ENCODE peak calls at places on chromosomes 4 and X, in nine cellular contexts. Z, Q, J, R, P, E, B, T and V are unnamed samples.

GRCh38 chr4:90113881-90114457 is 13.2 kb upstream of the CCSER1 start:
- DNase-seq in Q (no peak), R (no peak), E (no peak), T (no peak), J (no peak), P (no peak), Z (peak; percentile 7), B (no peak), V (no peak)

GRCh38 chr4:184300816-184301215 is 83.1 kb upstream of the ENPP6 start:
- DNase-seq in Q (no peak), R (no peak), J (no peak), Z (no peak), T (no peak), E (no peak), B (no peak), P (no peak), V (no peak)

GRCh38 chr4:79823148-79823763 is 249.8 kb downstream of the ANTXR2 start:
- DNase-seq in E (no peak), P (no peak), Z (no peak), J (peak; percentile 80), B (no peak), Q (no peak), T (peak; percentile 89), R (no peak), V (no peak)

GRCh38 chr4:79078339-79078738 is 139.1 kb upstream of the PAQR3 start:
- DNase-seq in P (no peak), J (no peak), Z (no peak), Q (no peak), B (no peak), R (peak; percentile 15), T (peak; percentile 67), E (peak; percentile 3), V (no peak)

GRCh38 chr4:88738146-88738545 is 40.5 kb upstream of the NAP1L5 start:
- DNase-seq in Z (no peak), R (no peak), J (no peak), Q (no peak), T (no peak), B (no peak), P (no peak), E (no peak), V (no peak)

GRCh38 chr4:152181150-152181549 is 354.7 kb downstream of the FBXW7 start:
- DNase-seq in Q (no peak), P (no peak), R (no peak), T (no peak), J (no peak), Z (no peak), B (no peak), E (no peak), V (no peak)

GRCh38 chrX:141791856-141792255 is 46.3 kb upstream of the MAGEC3 start:
- DNase-seq in B (no peak), T (no peak), R (no peak), Q (no peak), P (no peak), Z (no peak), J (no peak), E (no peak), V (no peak)

GRCh38 chr4:80343887-80344286 is 8.4 kb downstream of the CFAP299 start:
- DNase-seq in Q (no peak), B (no peak), R (no peak), P (no peak), Z (no peak), J (no peak), T (no peak), E (no peak), V (no peak)

GRCh38 chrX:74422576-74423288 is 1.4 kb downstream of the SLC16A2 start:
- DNase-seq in R (no peak), B (no peak), Q (peak; percentile 87), T (peak; percentile 90), P (no peak), J (peak; percentile 54), E (peak; percentile 51), Z (no peak), V (peak; percentile 47)

GRCh38 chrX:119206203-119206602 is 29.9 kb upstream of the PGRMC1 start:
- DNase-seq in P (no peak), E (no peak), T (no peak), Q (no peak), B (peak; percentile 1), J (no peak), Z (no peak), R (no peak), V (no peak)

GRCh38 chr4:87559090-87559837 is 30.1 kb upstream of the SPARCL1 start:
- DNase-seq in Z (no peak), Q (peak; percentile 57), B (peak; percentile 6), J (no peak), E (no peak), T (no peak), R (peak; percentile 95), P (peak; percentile 22), V (no peak)
- H3K27ac ChIP-seq in Z (no peak overlapping the region), Q (no peak overlapping the region), B (no peak overlapping the region), J (no peak overlapping the region), E (no peak overlapping the region), T (no peak overlapping the region), R (peak overlapping the region; percentile 23), P (no peak overlapping the region), V (no peak overlapping the region)

DNA sequence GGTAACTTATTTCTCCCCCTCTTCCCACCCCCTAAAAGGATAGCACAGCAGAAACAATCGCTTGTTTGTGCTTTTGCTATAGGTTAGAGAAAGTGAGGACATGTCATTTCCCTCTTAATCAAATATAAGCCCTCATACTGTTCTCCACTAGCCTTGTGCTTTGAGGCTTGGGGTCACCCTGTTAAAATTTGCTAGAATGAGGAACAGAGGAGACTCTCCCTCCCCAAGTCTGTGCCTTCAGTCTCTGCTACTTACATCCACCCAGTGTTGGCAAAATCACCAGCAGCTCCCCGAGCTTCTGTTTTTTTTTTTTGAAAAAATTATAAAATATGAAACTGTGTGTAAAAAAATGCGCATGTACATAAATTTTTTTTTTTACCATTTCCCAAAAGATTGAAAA is 19.3 kb downstream of the KLF3 start:
- DNase-seq in J (no peak), R (no peak), B (no peak), P (no peak), Z (no peak), E (no peak), Q (no peak), T (no peak), V (no peak)
- H3K4me1 ChIP-seq in J (peaks cover 21% of the 10 kb centered on the region), R (peaks cover 4% of the 10 kb centered on the region), B (no peaks in the 10 kb centered on the region), P (peaks cover 67% of the 10 kb centered on the region), Z (no peaks in the 10 kb centered on the region), E (peaks cover 76% of the 10 kb centered on the region), Q (no peaks in the 10 kb centered on the region), T (peaks cover 72% of the 10 kb centered on the region), V (peaks cover 4% of the 10 kb centered on the region)

GRCh38 chr4:107838138-107838618 is 13.4 kb downstream of the SGMS2 start:
- DNase-seq in Z (no peak), B (no peak), E (no peak), P (no peak), Q (no peak), R (no peak), J (no peak), T (no peak), V (no peak)
- H3K27ac ChIP-seq in Z (no peak overlapping the region), B (no peak overlapping the region), E (no peak overlapping the region), P (no peak overlapping the region), Q (no peak overlapping the region), R (no peak overlapping the region), J (no peak overlapping the region), T (no peak overlapping the region), V (peak overlapping the region; percentile 14)

DNA sequence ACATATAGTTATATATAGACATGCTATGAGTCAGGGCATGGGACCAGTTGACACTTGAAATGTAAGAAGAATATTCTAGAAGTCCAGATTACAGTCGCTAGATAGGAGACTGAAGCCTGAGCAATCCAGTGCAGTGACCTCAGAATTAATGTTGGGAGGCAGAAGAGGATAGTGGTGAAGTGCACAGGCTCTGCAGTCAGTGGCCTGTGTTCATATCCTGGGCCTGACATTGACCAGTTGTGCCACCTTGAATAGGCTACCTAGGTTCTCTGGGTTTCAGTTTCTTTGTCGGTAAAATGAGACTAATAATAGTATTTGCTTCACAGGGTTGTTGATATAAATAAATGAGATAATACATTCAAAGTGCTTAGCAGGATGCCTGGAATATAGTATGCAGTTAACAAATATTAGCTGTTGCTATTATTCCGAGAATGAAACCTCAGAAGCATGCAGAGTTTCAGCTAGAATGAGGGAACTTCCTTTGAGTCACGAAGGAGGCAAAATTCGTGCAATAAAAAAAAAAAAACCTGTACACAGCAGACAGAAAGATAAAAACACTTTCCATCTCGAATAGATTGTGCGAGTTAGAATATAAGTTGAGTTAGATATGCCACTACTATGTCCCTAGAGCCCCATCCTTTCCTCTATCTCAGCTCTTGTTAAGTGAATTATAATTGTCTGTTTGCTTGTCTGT is 4.0 kb upstream of the SH2D1A start:
- DNase-seq in Z (no peak), R (no peak), P (no peak), B (no peak), J (no peak), Q (no peak), E (no peak), T (no peak), V (no peak)
- H3K4me1 ChIP-seq in Z (no peaks in the 10 kb centered on the region), R (no peaks in the 10 kb centered on the region), P (peaks cover 64% of the 10 kb centered on the region), B (peaks cover 50% of the 10 kb centered on the region), J (no peaks in the 10 kb centered on the region), Q (no peaks in the 10 kb centered on the region), E (no peaks in the 10 kb centered on the region), T (no peaks in the 10 kb centered on the region), V (no peaks in the 10 kb centered on the region)